ENCODE peak calls at places on chromosome 2, in five cellular contexts. Y, C, I, A and U are unnamed samples.

GRCh38 chr2:195151711-195152110 is 505.3 kb upstream of the SLC39A10 start:
- DNase-seq in C (no peak), I (no peak), Y (no peak), A (no peak), U (no peak)

GRCh38 chr2:197675711-197676188 is 363 bp upstream of the RFTN2 start:
- DNase-seq in A (no peak), I (no peak), Y (no peak), C (no peak), U (no peak)

GRCh38 chr2:159615936-159616733 is at the start of gene BAZ2B:
- DNase-seq in I (no peak), Y (peak), A (peak), C (no peak), U (peak)

GRCh38 chr2:66748939-66749338 is 314.0 kb downstream of the MEIS1 start:
- DNase-seq in C (no peak), I (no peak), Y (no peak), A (no peak), U (no peak)

GRCh38 chr2:186737737-186738508 is 44.1 kb downstream of the FAM171B start:
- DNase-seq in A (no peak), I (no peak), C (no peak), Y (no peak), U (no peak)

GRCh38 chr2:163469561-163469962 is 266.2 kb downstream of the FIGN start:
- DNase-seq in A (no peak), I (no peak), C (no peak), Y (no peak), U (no peak)

GRCh38 chr2:126643972-126644371 is 12.0 kb upstream of the GYPC start:
- DNase-seq in I (no peak), A (no peak), C (no peak), Y (no peak), U (no peak)

GRCh38 chr2:45691600-45691999 is 40.1 kb downstream of the PRKCE start:
- DNase-seq in I (no peak), Y (no peak), A (no peak), C (no peak), U (no peak)

GRCh38 chr2:70668432-70668831 is 99.6 kb downstream of the ADD2 start:
- DNase-seq in I (no peak), C (no peak), Y (no peak), A (no peak), U (no peak)

GRCh38 chr2:196798980-196799379 is 503 bp downstream of the GTF3C3 start:
- DNase-seq in Y (peak), C (no peak), I (no peak), A (peak), U (no peak)

GRCh38 chr2:52897511-52898085 is 870.0 kb upstream of the CHAC2 start:
- DNase-seq in Y (no peak), I (no peak), C (no peak), A (no peak), U (no peak)

GRCh38 chr2:103792039-103792438 is 1030.2 kb downstream of the TMEM182 start:
- DNase-seq in I (no peak), Y (no peak), C (no peak), A (no peak), U (no peak)

GRCh38 chr2:157672129-157672528 is 43.5 kb upstream of the ACVR1C start:
- DNase-seq in I (no peak), C (no peak), Y (no peak), A (peak), U (no peak)

GRCh38 chr2:82007051-82007664 is 1702.6 kb upstream of the LRRTM1 start:
- DNase-seq in A (no peak), Y (no peak), I (no peak), C (no peak), U (no peak)

GRCh38 chr2:211331736-211332135 is 775.3 kb downstream of the CPS1 start:
- DNase-seq in C (no peak), A (no peak), Y (no peak), I (no peak), U (no peak)

GRCh38 chr2:109222422-109222821 is 93.4 kb downstream of the SH3RF3 start:
- DNase-seq in A (no peak), C (no peak), Y (no peak), I (no peak), U (no peak)

GRCh38 chr2:58046585-58047372 is at the start of gene VRK2:
- DNase-seq in Y (peak), A (peak), I (peak), C (peak), U (peak)

GRCh38 chr2:8661736-8662135 is 20.1 kb upstream of the ID2 start:
- DNase-seq in A (no peak), I (no peak), Y (no peak), C (no peak), U (no peak)

GRCh38 chr2:36058953-36059352 is 296.6 kb upstream of the CRIM1 start:
- DNase-seq in C (no peak), I (no peak), Y (no peak), A (no peak), U (no peak)

GRCh38 chr2:67846341-67847070 is 216.3 kb downstream of the C1D start:
- DNase-seq in I (peak), C (no peak), Y (peak), A (peak), U (peak)

GRCh38 chr2:176123483-176123843 is 944 bp downstream of the HOXD9 start:
- DNase-seq in Y (no peak), I (no peak), A (no peak), C (no peak), U (no peak)

GRCh38 chr2:191265311-191266170 is 20.3 kb downstream of the MYO1B start:
- DNase-seq in C (no peak), Y (no peak), I (no peak), A (no peak), U (no peak)

GRCh38 chr2:169189123-169189522 is 119.8 kb downstream of the DHRS9 start:
- DNase-seq in C (no peak), Y (no peak), I (no peak), A (no peak), U (no peak)

GRCh38 chr2:64865073-64865830 is 123.9 kb upstream of the SLC1A4 start:
- DNase-seq in C (no peak), Y (peak), I (peak), A (no peak), U (peak)

GRCh38 chr2:174603280-174603679 is 5.7 kb upstream of the WIPF1 start:
- DNase-seq in I (no peak), Y (no peak), A (peak), C (no peak), U (no peak)

GRCh38 chr2:57084697-57085281 is 901.0 kb downstream of the CCDC85A start:
- DNase-seq in I (no peak), C (no peak), A (no peak), Y (no peak), U (no peak)

GRCh38 chr2:24084386-24085375 is at the start of gene TP53I3:
- DNase-seq in Y (peak), A (peak), C (peak), I (peak), U (peak)

GRCh38 chr2:216131175-216131926 is 22.2 kb downstream of the XRCC5 start:
- DNase-seq in Y (no peak), C (no peak), A (no peak), I (no peak), U (no peak)

GRCh38 chr2:204794624-204795023 is 249.3 kb downstream of the PARD3B start:
- DNase-seq in A (no peak), I (no peak), C (no peak), Y (no peak), U (no peak)

GRCh38 chr2:136381722-136382633 is 264.0 kb upstream of the CXCR4 start:
- DNase-seq in A (no peak), Y (no peak), C (peak), I (no peak), U (peak)

GRCh38 chr2:121579326-121579725 is 48.6 kb downstream of the RNU4ATAC start:
- DNase-seq in Y (no peak), C (no peak), A (no peak), I (no peak), U (no peak)

GRCh38 chr2:146666336-146666735 is 1178.5 kb upstream of the ACVR2A start:
- DNase-seq in C (no peak), A (no peak), I (no peak), Y (no peak), U (no peak)

GRCh38 chr2:228722311-228722710 is 540.8 kb upstream of the SPHKAP start:
- DNase-seq in Y (no peak), C (no peak), I (no peak), A (no peak), U (no peak)

GRCh38 chr2:37635359-37636208 is 35.9 kb downstream of the CDC42EP3 start:
- DNase-seq in I (no peak), C (peak), Y (no peak), A (no peak), U (no peak)

GRCh38 chr2:215540646-215541045 is 104.8 kb upstream of the FN1 start:
- DNase-seq in I (no peak), Y (no peak), A (no peak), C (no peak), U (no peak)

GRCh38 chr2:131394147-131394931 is 30.4 kb upstream of the RAB6D start:
- DNase-seq in I (no peak), Y (peak), C (no peak), A (peak), U (no peak)

GRCh38 chr2:63790913-63791312 is 50.8 kb upstream of the UGP2 start:
- DNase-seq in Y (no peak), A (no peak), I (no peak), C (no peak), U (no peak)

GRCh38 chr2:58521803-58522602 is 280.9 kb upstream of the FANCL start:
- DNase-seq in A (no peak), Y (no peak), C (no peak), I (no peak), U (no peak)

GRCh38 chr2:144518744-144519596 is 949 bp downstream of the ZEB2 start:
- DNase-seq in A (no peak), I (no peak), C (peak), Y (no peak), U (no peak)
- TF ChIP-seq POLR2A in A (no peak), I (no peak), C (no peak), Y (no peak), U (no peak)

GRCh38 chr2:230137902-230138539 is 69.3 kb upstream of the SLC16A14 start:
- DNase-seq in I (no peak), Y (no peak), C (no peak), A (peak), U (no peak)
- TF ChIP-seq POLR2AphosphoS5 in I (no peak), Y (no peak), C (no peak), A (no peak), U (no peak)

DNA sequence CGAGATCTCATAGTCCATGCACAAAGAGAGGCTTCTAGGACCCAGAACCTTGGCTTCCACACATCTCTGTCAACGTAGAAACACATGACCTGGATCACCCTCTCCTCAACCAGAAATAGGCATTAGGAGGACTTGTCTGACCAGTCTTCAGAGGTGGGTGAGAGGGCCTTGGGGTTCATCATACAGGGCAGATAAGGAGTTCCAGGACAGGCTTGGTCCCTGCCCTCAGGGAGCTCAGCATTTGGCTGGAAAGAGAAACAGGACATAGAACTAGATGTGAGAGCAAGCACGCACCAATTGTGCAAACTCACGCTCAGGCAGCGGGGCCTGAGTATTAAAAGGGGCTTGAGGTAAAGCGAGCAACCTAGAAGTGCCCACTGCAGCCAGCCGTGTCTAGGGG is 28.6 kb upstream of the NOTO start:
- DNase-seq in Y (no peak), I (no peak), A (no peak), C (no peak), U (no peak)
- TF ChIP-seq TAF1 in Y (no peak), I (no peak), A (no peak), C (no peak), U (no peak)

GRCh38 chr2:203016716-203017115 is 2.0 kb downstream of the NBEAL1 start:
- DNase-seq in C (no peak), A (peak), Y (no peak), I (no peak), U (no peak)
- TF ChIP-seq POLR2A in C (no peak), A (no peak), Y (no peak), I (no peak), U (no peak)

GRCh38 chr2:172225786-172226185 is 123.1 kb upstream of the DLX2 start:
- DNase-seq in C (no peak), Y (no peak), A (no peak), I (no peak), U (no peak)

GRCh38 chr2:172229125-172229524 is 126.4 kb upstream of the DLX2 start:
- DNase-seq in C (no peak), I (no peak), Y (no peak), A (no peak), U (no peak)

GRCh38 chr2:172228177-172228785 is 125.6 kb upstream of the DLX2 start:
- DNase-seq in I (no peak), Y (no peak), C (no peak), A (no peak), U (no peak)

GRCh38 chr2:172226244-172227061 is 123.8 kb upstream of the DLX2 start:
- DNase-seq in A (peak), I (no peak), Y (peak), C (no peak), U (no peak)

DNA sequence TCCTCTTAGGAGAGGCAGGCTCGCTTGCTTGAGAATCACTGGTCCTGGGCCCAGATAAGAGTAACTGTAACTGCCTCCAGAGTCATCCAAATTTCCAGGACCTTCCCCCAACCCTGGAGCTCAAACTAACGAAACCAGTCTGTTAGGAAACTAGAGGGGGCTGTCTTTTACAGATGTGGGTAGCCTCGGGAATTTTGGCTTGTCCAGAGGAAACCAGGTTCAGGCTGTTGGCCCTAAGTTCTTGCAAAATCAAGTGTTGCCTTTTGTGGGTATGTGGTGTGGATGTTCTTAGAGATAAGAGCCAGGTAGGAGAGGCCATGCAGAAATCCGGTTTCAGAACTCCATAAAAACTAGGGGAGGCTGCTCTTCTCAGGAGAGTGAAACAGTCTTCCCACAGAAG is 125.0 kb upstream of the DLX2 start:
- DNase-seq in Y (no peak), I (no peak), A (no peak), C (no peak), U (no peak)
- TF ChIP-seq POLR2AphosphoS5 in Y (no peak), I (no peak), A (no peak), C (no peak), U (no peak)

DNA sequence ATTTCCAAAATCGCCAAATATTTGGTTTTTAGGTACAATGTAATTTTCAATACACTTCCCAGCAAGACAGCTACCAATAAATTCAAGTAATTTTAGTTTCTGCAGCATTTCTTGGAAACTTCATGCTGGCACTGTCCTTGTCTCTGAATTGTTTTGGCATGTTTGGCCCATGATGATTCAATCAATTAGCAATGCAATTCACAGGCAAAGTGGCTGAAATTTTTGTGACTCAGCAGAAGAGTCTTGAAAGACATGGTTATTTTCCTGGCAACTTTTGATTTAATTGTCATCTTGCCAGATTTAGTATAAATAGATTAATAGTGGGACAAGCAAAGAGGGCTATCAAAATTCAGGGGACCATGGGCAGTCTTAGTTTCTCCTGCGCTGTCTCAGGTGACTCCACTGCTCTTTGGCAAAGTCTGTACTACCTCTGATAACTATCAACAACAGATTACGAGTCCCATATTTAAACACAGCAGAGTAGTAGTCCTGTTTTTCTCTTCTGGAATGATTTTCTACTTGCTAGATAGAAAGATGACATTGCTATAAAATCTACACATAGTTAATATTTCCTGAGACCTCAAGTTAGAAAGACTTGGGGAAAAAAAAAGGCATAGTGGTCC is 88.9 kb upstream of the CYP26B1 start:
- DNase-seq in Y (no peak), I (no peak), C (no peak), A (no peak), U (no peak)
- TF ChIP-seq TAF1 in Y (no peak), I (no peak), C (no peak), A (no peak), U (no peak)